ENCODE peak calls at places on chromosomes 1 and 21, in seven cellular contexts. W is lower lobe of right lung; F is activated CD4-positive, alpha-beta T cell treated with anti-CD3 and anti-CD28 coated beads, Interleukin-2, amount 50 U/mL, for 1 hour; C is stimulated activated CD4-positive, alpha-beta T cell treated with anti-CD3 and anti-CD28 coated beads, Interleukin-12 subunit alpha, Interleukin-12 subunit beta, amount 100 ng/mL, for 4 hours; G is NCI-H446 treated with DMSO at 0.1 percent for 48 hours; I is IMR-90; N is G401. S is an unnamed sample.

GRCh38 chr1:84573481-84573966 is 716 bp downstream of the CTBS start:
- DNase-seq in G (no peak), N (peak; percentile 36), C (no peak), I (no peak), W (no peak), F (no peak), S (no peak)

GRCh38 chr1:205061665-205062069 is 18.7 kb downstream of the CNTN2 start:
- DNase-seq in G (peak; percentile 75), F (peak; percentile 74), W (peak; percentile 69), I (peak; percentile 52), C (peak; percentile 63), N (peak; percentile 98), S (peak; percentile 20)

GRCh38 chr21:42614391-42614790 is 39.0 kb upstream of the PDE9A start:
- DNase-seq in N (no peak), I (no peak), C (peak; percentile 19), W (no peak), G (no peak), F (peak; percentile 52), S (no peak)

GRCh38 chr1:23424171-23424959 is at the start of gene TCEA3:
- DNase-seq in N (no peak), W (peak; percentile 66), G (no peak), F (peak; percentile 24), C (peak; percentile 19), I (no peak), S (no peak)

GRCh38 chr1:100713636-100714035 is 5.9 kb upstream of the VCAM1 start:
- DNase-seq in G (no peak), I (no peak), F (no peak), N (no peak), C (no peak), W (no peak), S (no peak)

GRCh38 chr1:226475112-226475511 is 67.2 kb upstream of the PARP1 start:
- DNase-seq in C (no peak), W (no peak), G (no peak), F (no peak), N (no peak), I (no peak), S (no peak)

GRCh38 chr21:38159355-38159754 is 97.4 kb upstream of the KCNJ15 start:
- DNase-seq in W (peak; percentile 62), G (peak; percentile 55), C (peak; percentile 30), F (peak; percentile 47), I (peak; percentile 84), N (peak; percentile 37), S (peak; percentile 19)

GRCh38 chr1:106768077-106768476 is 288.4 kb upstream of the PRMT6 start:
- DNase-seq in C (no peak), N (no peak), F (no peak), I (no peak), W (no peak), G (no peak), S (no peak)

GRCh38 chr21:34037446-34037845 is 35.9 kb upstream of the MRPS6 start:
- DNase-seq in W (no peak), F (no peak), G (no peak), I (peak; percentile 75), N (no peak), C (no peak), S (no peak)

GRCh38 chr21:40706806-40707205 is 140.2 kb downstream of the DSCAM start:
- DNase-seq in C (no peak), F (no peak), N (no peak), W (no peak), G (no peak), I (no peak), S (no peak)

GRCh38 chr1:149848811-149849210 is 50.6 kb upstream of the BOLA1 start:
- DNase-seq in N (peak; percentile 12), G (no peak), C (no peak), I (no peak), W (no peak), F (no peak), S (no peak)

GRCh38 chr21:45334591-45335081 is 46.9 kb upstream of the POFUT2 start:
- DNase-seq in C (no peak), N (no peak), W (peak; percentile 20), F (no peak), I (no peak), G (no peak), S (no peak)

GRCh38 chr1:151653397-151653796 is 41.5 kb downstream of the SNX27 start:
- DNase-seq in F (no peak), I (peak; percentile 62), C (no peak), G (no peak), W (no peak), N (no peak), S (no peak)

GRCh38 chr1:219904934-219905333 is 23.4 kb downstream of the SLC30A10 start:
- DNase-seq in G (no peak), I (no peak), N (no peak), F (no peak), W (no peak), C (no peak), S (no peak)

GRCh38 chr1:200588698-200589097 is 31.9 kb downstream of the KIF14 start:
- DNase-seq in G (no peak), I (no peak), W (no peak), F (no peak), C (no peak), N (no peak), S (no peak)

GRCh38 chr21:17708541-17709265 is 96.0 kb upstream of the BTG3 start:
- DNase-seq in G (no peak), I (no peak), W (no peak), N (no peak), C (no peak), F (no peak), S (no peak)

GRCh38 chr1:24126023-24126671 is 14.2 kb upstream of the MYOM3 start:
- DNase-seq in G (no peak), F (no peak), I (peak; percentile 29), C (no peak), N (no peak), W (no peak), S (no peak)

GRCh38 chr1:17475729-17476128 is 36.3 kb upstream of the RCC2 start:
- DNase-seq in W (no peak), C (no peak), N (no peak), G (no peak), F (no peak), I (peak; percentile 66), S (no peak)

GRCh38 chr1:218496561-218496960 is 151.4 kb downstream of the TGFB2 start:
- DNase-seq in F (no peak), C (no peak), G (no peak), N (no peak), W (no peak), I (peak; percentile 100), S (no peak)

GRCh38 chr1:15757575-15758401 is 807 bp upstream of the FBLIM1 start:
- DNase-seq in I (peak; percentile 12), N (no peak), F (no peak), C (no peak), G (no peak), W (no peak), S (no peak)

GRCh38 chr1:87017994-87018672 is 103.7 kb downstream of the HS2ST1 start:
- DNase-seq in F (no peak), N (no peak), W (no peak), C (no peak), I (no peak), G (peak; percentile 8), S (no peak)

GRCh38 chr21:27703806-27704205 is 736.9 kb upstream of the ADAMTS5 start:
- DNase-seq in N (no peak), G (no peak), I (no peak), F (no peak), W (no peak), C (no peak), S (no peak)

GRCh38 chr21:25806053-25806452 is 71.3 kb downstream of the GABPA start:
- DNase-seq in N (no peak), W (no peak), I (no peak), F (no peak), G (no peak), C (no peak), S (no peak)

GRCh38 chr1:201259476-201260235 is 23.6 kb upstream of the PKP1 start:
- DNase-seq in F (no peak), G (no peak), W (no peak), N (no peak), I (peak; percentile 43), C (no peak), S (no peak)

GRCh38 chr1:236515443-236515958 is 8.3 kb upstream of the LGALS8 start:
- DNase-seq in G (no peak), N (no peak), W (no peak), I (no peak), F (no peak), C (no peak), S (no peak)

GRCh38 chr1:20096840-20097447 is 22.4 kb downstream of the PLA2G2D start:
- DNase-seq in F (no peak), C (no peak), G (no peak), N (no peak), W (no peak), I (no peak), S (no peak)

GRCh38 chr1:180939706-180940094 is 27.0 kb downstream of the KIAA1614 start:
- DNase-seq in N (no peak), W (no peak), I (no peak), G (no peak), C (no peak), F (no peak), S (no peak)

GRCh38 chr21:44432841-44433790 is 22.2 kb upstream of the LRRC3 start:
- DNase-seq in I (no peak), F (no peak), W (no peak), G (no peak), C (no peak), N (peak; percentile 19), S (no peak)

GRCh38 chr1:225343618-225344017 is 84.2 kb downstream of the LBR start:
- DNase-seq in I (peak; percentile 1), C (no peak), N (no peak), F (no peak), G (no peak), W (no peak), S (no peak)

GRCh38 chr1:207276465-207276864 is 45.0 kb upstream of the CD55 start:
- DNase-seq in N (no peak), G (no peak), F (no peak), I (no peak), C (no peak), W (no peak), S (no peak)

GRCh38 chr1:70042090-70042716 is 163.2 kb downstream of the LRRC40 start:
- DNase-seq in F (no peak), C (no peak), W (no peak), I (no peak), G (no peak), N (no peak), S (no peak)

GRCh38 chr1:168223681-168224515 is 1.9 kb upstream of the SFT2D2 start:
- DNase-seq in I (no peak), N (no peak), G (no peak), W (no peak), C (no peak), F (no peak), S (no peak)

GRCh38 chr1:227924838-227925574 is 22.7 kb downstream of the WNT9A start:
- DNase-seq in N (no peak), G (no peak), I (no peak), F (no peak), W (peak; percentile 73), C (no peak), S (no peak)

GRCh38 chr1:10074059-10074854 is 41.5 kb downstream of the UBE4B start:
- DNase-seq in F (peak; percentile 27), W (peak; percentile 59), G (no peak), C (peak; percentile 43), N (peak; percentile 32), I (peak; percentile 98), S (peak; percentile 40)

GRCh38 chr1:202247837-202248795 is 54.5 kb downstream of the LGR6 start:
- DNase-seq in W (peak; percentile 15), G (peak; percentile 5), I (no peak), N (no peak), F (no peak), C (no peak), S (no peak)

GRCh38 chr21:28538987-28539622 is 453.6 kb downstream of the LTN1 start:
- DNase-seq in N (no peak), G (no peak), C (no peak), W (no peak), F (no peak), I (peak; percentile 96), S (no peak)

GRCh38 chr21:34083357-34083756 is 10.0 kb downstream of the MRPS6 start:
- DNase-seq in G (no peak), W (no peak), C (no peak), N (no peak), F (no peak), I (no peak), S (no peak)

S was measured in GM12878.